ENCODE peak calls at places on chromosomes 7 and 10, in seven cellular contexts. D is ascending aorta, P is HepG2, C is tibial nerve, A is ovary, T is cardiac muscle cell, U is left ventricle myocardium inferior. M is an unnamed sample. For H3K4me1 and H3K27me3, the result is how much of the 10 kb centered on the place peaks cover.

GRCh38 chr10:62380002-62380401 is 5.8 kb downstream of the ZNF365 start:
- DNase-seq in D (no peak), P (peak), C (no peak), A (no peak), T (no peak), U (no peak), M (no peak)

GRCh38 chr7:91660734-91661355 is 219.7 kb downstream of the MTERF1 start:
- DNase-seq in D (no peak), P (no peak), C (no peak), A (no peak), T (no peak), U (no peak), M (no peak)

GRCh38 chr10:35442006-35442405 is 105.7 kb downstream of the CCNY start:
- DNase-seq in D (no peak), P (no peak), C (no peak), A (no peak), T (no peak), U (no peak), M (peak)

GRCh38 chr7:127949670-127950069 is 81.6 kb downstream of the LRRC4 start:
- DNase-seq in D (no peak), P (no peak), C (no peak), A (no peak), T (no peak), U (no peak), M (no peak)

GRCh38 chr10:110007171-110007700 is 548 bp upstream of the ADD3 start:
- DNase-seq in D (peak), P (no peak), C (no peak), A (no peak), T (no peak), U (no peak), M (peak)

GRCh38 chr10:133165556-133166503 is 5.8 kb downstream of the KNDC1 start:
- DNase-seq in D (no peak), P (no peak), C (no peak), A (no peak), T (no peak), U (no peak), M (no peak)

GRCh38 chr7:28469562-28469961 is 57.2 kb downstream of the CREB5 start:
- DNase-seq in D (no peak), P (no peak), C (no peak), A (no peak), T (no peak), U (no peak), M (no peak)

GRCh38 chr7:100384623-100385372 is 11.5 kb downstream of the PILRA start:
- DNase-seq in D (no peak), P (no peak), C (no peak), A (no peak), T (no peak), U (no peak), M (no peak)

GRCh38 chr7:1912472-1913289 is 242.6 kb downstream of the ELFN1 start:
- DNase-seq in D (no peak), P (no peak), C (no peak), A (peak), T (peak), U (peak), M (peak)

GRCh38 chr10:47076949-47077348 is 165.7 kb downstream of the PTPN20 start:
- DNase-seq in D (no peak), P (no peak), C (no peak), A (no peak), T (no peak), U (no peak), M (no peak)

GRCh38 chr10:121084029-121084674 is 233.0 kb downstream of the WDR11 start:
- DNase-seq in D (no peak), P (no peak), C (no peak), A (no peak), T (no peak), U (no peak), M (no peak)

GRCh38 chr10:4346257-4346656 is 479.8 kb upstream of the AKR1E2 start:
- DNase-seq in D (no peak), P (no peak), C (no peak), A (no peak), T (no peak), U (no peak), M (no peak)

GRCh38 chr10:129971381-129972144 is 7.5 kb upstream of the EBF3 start:
- DNase-seq in D (no peak), P (peak), C (no peak), A (no peak), T (peak), U (peak), M (no peak)

GRCh38 chr7:81534446-81534845 is 235.4 kb downstream of the HGF start:
- DNase-seq in D (no peak), P (no peak), C (no peak), A (no peak), T (no peak), U (no peak), M (no peak)

GRCh38 chr10:60006046-60006445 is 99.7 kb upstream of the CCDC6 start:
- DNase-seq in D (no peak), P (no peak), C (no peak), A (no peak), T (no peak), U (no peak), M (no peak)

GRCh38 chr10:15540729-15541128 is 169.6 kb upstream of the FAM171A1 start:
- DNase-seq in D (no peak), P (no peak), C (no peak), A (no peak), T (no peak), U (no peak), M (no peak)

GRCh38 chr10:77799352-77799751 is 127.2 kb downstream of the DLG5 start:
- DNase-seq in D (no peak), P (no peak), C (no peak), A (no peak), T (no peak), U (no peak), M (no peak)

GRCh38 chr10:125473138-125473793 is 209.7 kb downstream of the TEX36 start:
- DNase-seq in D (no peak), P (no peak), C (no peak), A (no peak), T (no peak), U (no peak), M (no peak)

GRCh38 chr10:110872145-110872983 is 636 bp downstream of the PDCD4 start:
- DNase-seq in D (no peak), P (peak), C (peak), A (peak), T (peak), U (peak), M (peak)

GRCh38 chr10:92712016-92712889 is 22.5 kb downstream of the HHEX start:
- DNase-seq in D (no peak), P (no peak), C (no peak), A (no peak), T (no peak), U (no peak), M (no peak)

GRCh38 chr7:144738708-144739314 is 97.0 kb downstream of the TPK1 start:
- DNase-seq in D (no peak), P (peak), C (peak), A (no peak), T (peak), U (no peak), M (no peak)

GRCh38 chr10:114856544-114857287 is 35.1 kb downstream of the FHIP2A start:
- DNase-seq in D (no peak), P (no peak), C (no peak), A (no peak), T (no peak), U (no peak), M (peak)

GRCh38 chr7:149771696-149772235 is 1.6 kb downstream of the ZNF467 start:
- DNase-seq in D (peak), P (peak), C (peak), A (peak), T (peak), U (peak), M (peak)

GRCh38 chr10:103605359-103606156 is 112.1 kb downstream of the NEURL1 start:
- DNase-seq in D (no peak), P (peak), C (peak), A (peak), T (no peak), U (no peak), M (peak)

GRCh38 chr10:110305767-110306451 is 1.2 kb upstream of the SMNDC1 start:
- DNase-seq in D (no peak), P (peak), C (peak), A (peak), T (peak), U (no peak), M (peak)

GRCh38 chr7:139231513-139232376 is 708 bp downstream of the UBN2 start:
- DNase-seq in D (no peak), P (peak), C (peak), A (peak), T (peak), U (peak), M (peak)

GRCh38 chr7:15306286-15306685 is 255.5 kb downstream of the AGMO start:
- DNase-seq in D (no peak), P (no peak), C (no peak), A (no peak), T (no peak), U (no peak), M (no peak)

GRCh38 chr10:11608159-11608966 is 3.1 kb downstream of the USP6NL start:
- DNase-seq in D (no peak), P (no peak), C (no peak), A (no peak), T (no peak), U (no peak), M (no peak)

GRCh38 chr7:129952164-129952652 is 552 bp downstream of the UBE2H start:
- DNase-seq in D (no peak), P (no peak), C (no peak), A (peak), T (peak), U (peak), M (peak)

GRCh38 chr10:67549390-67549789 is 146.6 kb downstream of the CTNNA3 start:
- DNase-seq in D (no peak), P (no peak), C (no peak), A (no peak), T (no peak), U (no peak), M (no peak)

GRCh38 chr10:30625110-30625509 is 4.4 kb downstream of the LYZL2 start:
- DNase-seq in D (no peak), P (no peak), C (no peak), A (no peak), T (no peak), U (no peak), M (no peak)

GRCh38 chr10:131973160-131973951 is 8.4 kb downstream of the BNIP3 start:
- DNase-seq in D (no peak), P (no peak), C (no peak), A (no peak), T (no peak), U (peak), M (no peak)

GRCh38 chr10:89262331-89263020 is 10.9 kb upstream of the LIPA start:
- DNase-seq in D (no peak), P (no peak), C (no peak), A (no peak), T (no peak), U (no peak), M (peak)

GRCh38 chr7:112150823-112151641 is 55.2 kb downstream of the DOCK4 start:
- DNase-seq in D (no peak), P (no peak), C (no peak), A (no peak), T (no peak), U (no peak), M (no peak)

GRCh38 chr10:3886191-3886590 is 101.2 kb upstream of the KLF6 start:
- DNase-seq in D (no peak), P (no peak), C (no peak), A (peak), T (peak), U (peak), M (peak)

GRCh38 chr10:131972474-131973071 is 9.2 kb downstream of the BNIP3 start:
- DNase-seq in D (no peak), P (no peak), C (peak), A (peak), T (no peak), U (peak), M (peak)

GRCh38 chr7:149595541-149595940 is 97.9 kb upstream of the ZNF746 start:
- DNase-seq in D (no peak), P (no peak), C (no peak), A (no peak), T (peak), U (no peak), M (no peak)

GRCh38 chr7:77482015-77482414 is 55.1 kb upstream of the PTPN12 start:
- DNase-seq in D (no peak), P (peak), C (no peak), A (no peak), T (no peak), U (no peak), M (no peak)

GRCh38 chr10:122294006-122294405 is 22.9 kb downstream of the BTBD16 start:
- DNase-seq in D (no peak), P (no peak), C (no peak), A (no peak), T (no peak), U (no peak), M (no peak)
- H3K4me1 ChIP-seq in D (under half), P (under half), C (under half), A (under half), T (under half), U (under half), M (under half)

DNA sequence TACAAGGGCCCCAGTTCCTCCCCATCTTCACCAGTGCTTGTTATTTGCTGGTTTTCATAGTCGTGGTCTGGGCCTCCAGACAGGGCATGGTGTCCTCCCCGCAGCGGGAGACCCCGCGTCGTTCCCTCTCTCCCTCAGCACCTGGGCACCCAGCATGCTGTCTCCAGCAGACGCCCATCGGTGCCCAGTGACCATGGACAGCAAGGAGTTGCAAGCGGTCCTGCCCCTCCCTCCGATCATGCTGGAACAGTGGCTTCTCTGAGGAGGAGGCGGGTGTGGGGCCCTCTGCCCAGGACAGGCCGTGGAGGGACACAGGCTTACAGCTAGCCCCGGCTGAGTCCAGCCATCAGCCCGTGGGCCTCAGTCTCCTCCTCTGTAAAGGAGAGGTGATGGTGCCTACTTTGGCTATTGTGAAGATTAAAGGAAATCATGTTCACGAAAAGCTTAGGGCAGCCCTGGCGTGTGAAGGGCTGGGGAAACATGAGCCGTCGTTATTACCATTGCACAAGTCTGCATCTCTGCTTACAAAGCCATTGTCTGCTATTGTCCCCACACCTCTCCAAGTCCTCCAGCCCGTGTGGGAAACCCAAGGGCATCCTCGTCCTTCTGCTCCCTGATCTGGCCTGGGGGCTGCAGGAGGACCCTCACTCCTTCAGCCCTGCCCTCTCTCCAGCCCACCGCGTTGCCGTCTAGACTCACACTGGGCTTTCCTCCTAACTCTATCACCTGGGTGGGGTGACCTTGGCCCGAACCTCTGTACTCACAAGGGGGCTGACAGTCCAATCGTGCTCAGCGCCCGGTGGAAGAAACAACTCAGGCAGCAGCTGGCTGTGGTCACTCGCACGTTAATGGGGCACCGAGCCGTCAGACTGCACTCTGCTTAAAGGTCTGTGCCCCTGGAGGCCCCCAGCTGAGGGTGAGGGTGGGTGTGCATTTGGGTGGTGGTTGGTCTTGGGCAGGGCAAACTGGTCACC is 29.9 kb downstream of the EN2 start:
- DNase-seq in D (no peak), P (no peak), C (no peak), A (no peak), T (no peak), U (no peak), M (no peak)
- H3K27me3 ChIP-seq in D (under half), P (half or more), C (under half), A (under half), T (half or more), U (half or more), M (under half)

GRCh38 chr10:86419101-86419500 is 52.5 kb upstream of the GRID1 start:
- DNase-seq in D (no peak), P (peak), C (no peak), A (no peak), T (no peak), U (no peak), M (no peak)
- TF ChIP-seq CTCF in D (no peak), P (no peak), C (no peak), A (no peak), T (no peak), U (no peak), M (no peak)

DNA sequence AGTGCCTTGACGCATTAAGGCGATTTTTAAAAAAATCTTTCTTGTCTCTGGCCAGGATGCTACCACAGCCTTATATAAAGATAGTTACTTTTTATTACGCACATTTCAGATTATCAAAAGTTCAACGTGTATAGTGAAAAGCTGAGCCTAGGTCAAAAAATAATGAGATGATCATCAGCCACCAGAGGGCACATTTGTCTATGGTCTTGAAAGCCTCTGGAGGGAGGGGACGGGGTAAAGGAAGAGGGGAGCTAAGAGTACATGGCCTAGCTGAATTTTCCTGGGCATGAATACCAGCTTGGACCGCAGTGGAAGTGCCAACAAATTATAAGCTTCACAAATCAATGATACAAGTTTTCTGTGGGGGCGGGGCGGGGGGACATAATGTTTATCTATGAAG is 285.9 kb upstream of the SMIM30 start:
- DNase-seq in D (no peak), P (peak), C (no peak), A (no peak), T (peak), U (no peak), M (no peak)
- H3K4me1 ChIP-seq in D (under half), P (under half), C (under half), A (under half), T (under half), U (under half), M (under half)

GRCh38 chr7:94284120-94284519 is 110.6 kb upstream of the COL1A2 start:
- DNase-seq in D (no peak), P (no peak), C (no peak), A (no peak), T (no peak), U (no peak), M (no peak)
- H3K27me3 ChIP-seq in D (under half), P (under half), C (under half), A (under half), T (under half), U (under half), M (under half)